ENCODE peak calls at places on chromosomes 16 and 17, in seven cellular contexts. L is vagina, C is right cardiac atrium, Z is body of pancreas, X is testis, H is A549, D is ovary. M is an unnamed sample.

GRCh38 chr17:382644-383533 is 30.3 kb upstream of the RPH3AL start:
- DNase-seq in L (no peak), C (no peak), Z (peak; percentile 59), X (peak; percentile 47), H (peak; percentile 82), D (no peak), M (peak; percentile 40)

GRCh38 chr17:43701318-43701743 is 39.6 kb upstream of the MEOX1 start:
- DNase-seq in L (no peak), C (no peak), Z (peak; percentile 13), X (no peak), H (no peak), D (no peak), M (peak; percentile 67)

GRCh38 chr17:45123930-45124796 is 8.2 kb downstream of the PLCD3 start:
- DNase-seq in L (no peak), C (peak; percentile 78), Z (peak; percentile 43), X (no peak), H (peak; percentile 96), D (peak; percentile 71), M (peak; percentile 80)

GRCh38 chr17:61400786-61401279 is 1.2 kb downstream of the TBX2 start:
- DNase-seq in L (no peak), C (peak; percentile 72), Z (no peak), X (no peak), H (no peak), D (no peak), M (peak; percentile 53)

GRCh38 chr17:41539979-41540701 is 12.0 kb upstream of the KRT19 start:
- DNase-seq in L (no peak), C (no peak), Z (no peak), X (no peak), H (no peak), D (no peak), M (no peak)

GRCh38 chr17:82551779-82552457 is 32.4 kb downstream of the FOXK2 start:
- DNase-seq in L (no peak), C (peak; percentile 90), Z (peak; percentile 83), X (peak; percentile 79), H (peak; percentile 81), D (peak; percentile 78), M (peak; percentile 88)

GRCh38 chr17:31935512-31935911 is 1.3 kb upstream of the SUZ12 start:
- DNase-seq in L (no peak), C (no peak), Z (no peak), X (no peak), H (no peak), D (no peak), M (no peak)

GRCh38 chr17:65561394-65562205 is at the start of gene AXIN2:
- DNase-seq in L (no peak), C (peak; percentile 96), Z (peak; percentile 93), X (peak; percentile 93), H (peak; percentile 90), D (peak; percentile 93), M (peak; percentile 92)

GRCh38 chr16:19705131-19705501 is 12.9 kb downstream of the KNOP1 start:
- DNase-seq in L (no peak), C (no peak), Z (no peak), X (no peak), H (no peak), D (no peak), M (no peak)

GRCh38 chr16:89557230-89557935 is 3.1 kb upstream of the RPL13 start:
- DNase-seq in L (no peak), C (peak; percentile 95), Z (peak; percentile 81), X (peak; percentile 90), H (peak; percentile 86), D (peak; percentile 82), M (peak; percentile 91)

GRCh38 chr16:84308120-84308519 is 13.4 kb downstream of the WFDC1 start:
- DNase-seq in L (no peak), C (peak; percentile 74), Z (peak; percentile 11), X (peak; percentile 40), H (peak; percentile 64), D (peak; percentile 41), M (peak; percentile 70)

GRCh38 chr16:29738514-29738913 is 7.3 kb downstream of the C16orf54 start:
- DNase-seq in L (no peak), C (no peak), Z (no peak), X (no peak), H (no peak), D (no peak), M (no peak)

GRCh38 chr17:7854078-7854777 is 638 bp upstream of the TMEM88 start:
- DNase-seq in L (peak; percentile 40), C (peak; percentile 63), Z (no peak), X (no peak), H (no peak), D (peak; percentile 52), M (no peak)

GRCh38 chr17:7856840-7857723 is at the start of gene NAA38:
- DNase-seq in L (peak; percentile 96), C (peak; percentile 98), Z (peak; percentile 99), X (peak; percentile 99), H (peak; percentile 100), D (peak; percentile 97), M (peak; percentile 97)

GRCh38 chr17:7854851-7855642 is at the start of gene TMEM88:
- DNase-seq in L (peak; percentile 92), C (peak; percentile 77), Z (no peak), X (no peak), H (no peak), D (peak; percentile 47), M (no peak)

GRCh38 chr17:7856081-7856791 is 1.1 kb downstream of the NAA38 start:
- DNase-seq in L (peak; percentile 93), C (peak; percentile 91), Z (no peak), X (peak; percentile 50), H (no peak), D (peak; percentile 69), M (no peak)

GRCh38 chr17:7855643-7856080 is 796 bp downstream of the TMEM88 start:
- DNase-seq in L (peak; percentile 77), C (peak; percentile 77), Z (no peak), X (no peak), H (no peak), D (peak; percentile 65), M (no peak)
- H3K4me1 ChIP-seq in L (peaks cover 47% of the 10 kb centered on the region), C (peaks cover 6% of the 10 kb centered on the region), Z (peaks cover 49% of the 10 kb centered on the region), X (peaks cover 26% of the 10 kb centered on the region), H (peaks cover 30% of the 10 kb centered on the region), D (peaks cover 8% of the 10 kb centered on the region), M (peaks cover 2% of the 10 kb centered on the region)

DNA sequence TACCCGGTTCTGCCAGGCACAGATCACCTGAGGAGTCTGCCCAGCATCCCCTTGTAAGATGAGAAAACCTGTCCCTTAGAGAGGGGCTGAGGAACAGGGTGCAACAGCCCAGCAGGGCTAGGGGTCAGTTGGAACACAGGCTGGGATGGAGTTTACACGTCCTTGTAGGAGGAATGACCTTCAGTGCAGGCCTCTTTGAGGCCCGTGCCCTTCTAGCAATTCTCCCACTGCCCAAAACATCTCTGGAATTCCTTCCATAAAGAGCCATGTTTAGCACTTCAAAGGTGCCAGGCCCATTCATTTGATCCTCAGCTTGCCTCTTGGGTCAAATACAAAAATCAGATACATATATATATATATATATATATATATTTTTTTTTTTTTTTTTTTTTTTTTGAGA is 4.5 kb downstream of the CTNS start:
- DNase-seq in L (no peak), C (peak; percentile 13), Z (no peak), X (no peak), H (no peak), D (no peak), M (no peak)
- H3K27ac ChIP-seq in L (no peak overlapping the region), C (peak overlapping the region; percentile 30), Z (no peak overlapping the region), X (no peak overlapping the region), H (no peak overlapping the region), D (no peak overlapping the region), M (no peak overlapping the region)

GRCh38 chr16:1708768-1709180 is 2.8 kb downstream of the MAPK8IP3 start:
- DNase-seq in L (no peak), C (peak; percentile 77), Z (no peak), X (no peak), H (no peak), D (no peak), M (no peak)

GRCh38 chr16:1707193-1707790 is 1.3 kb downstream of the MAPK8IP3 start:
- DNase-seq in L (no peak), C (peak; percentile 48), Z (peak; percentile 31), X (no peak), H (no peak), D (no peak), M (peak; percentile 26)

GRCh38 chr16:1708083-1708767 is 2.2 kb downstream of the MAPK8IP3 start:
- DNase-seq in L (no peak), C (peak; percentile 45), Z (no peak), X (no peak), H (no peak), D (no peak), M (no peak)

GRCh38 chr16:1710811-1711507 is 5.0 kb downstream of the MAPK8IP3 start:
- DNase-seq in L (no peak), C (no peak), Z (no peak), X (no peak), H (no peak), D (no peak), M (no peak)

GRCh38 chr16:1709356-1709755 is 3.4 kb downstream of the MAPK8IP3 start:
- DNase-seq in L (no peak), C (no peak), Z (no peak), X (no peak), H (no peak), D (no peak), M (no peak)
- H3K4me1 ChIP-seq in L (peaks cover 59% of the 10 kb centered on the region), C (peaks cover 8% of the 10 kb centered on the region), Z (peaks cover 30% of the 10 kb centered on the region), X (peaks cover 30% of the 10 kb centered on the region), H (peaks cover 14% of the 10 kb centered on the region), D (peaks cover 22% of the 10 kb centered on the region), M (peaks cover 4% of the 10 kb centered on the region)

DNA sequence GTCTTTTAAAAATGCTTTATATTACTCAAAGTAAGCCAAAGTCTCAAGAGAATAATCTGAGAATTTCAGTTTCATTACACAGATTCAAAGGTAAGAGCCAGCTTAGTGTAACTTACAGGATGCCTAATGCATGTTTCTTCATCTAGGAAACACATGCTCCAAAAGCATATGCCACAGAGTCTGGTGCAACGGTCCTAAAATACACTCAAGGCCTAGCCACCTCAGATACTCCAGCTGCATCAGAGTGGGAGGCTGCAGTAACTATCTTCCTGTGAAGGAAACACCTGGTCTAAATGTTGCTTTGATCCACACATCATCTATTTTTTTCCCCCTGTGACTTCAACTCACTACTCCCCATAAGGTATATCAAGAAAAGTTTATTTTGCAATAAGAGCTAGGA is 51.6 kb upstream of the CORO6 start:
- DNase-seq in L (no peak), C (no peak), Z (no peak), X (no peak), H (no peak), D (no peak), M (no peak)
- H3K27ac ChIP-seq in L (no peak overlapping the region), C (peak overlapping the region; percentile 28), Z (no peak overlapping the region), X (no peak overlapping the region), H (no peak overlapping the region), D (no peak overlapping the region), M (no peak overlapping the region)

GRCh38 chr17:49386373-49386772 is 24.3 kb upstream of the ZNF652 start:
- DNase-seq in L (no peak), C (no peak), Z (no peak), X (no peak), H (no peak), D (no peak), M (no peak)
- H3K4me1 ChIP-seq in L (peaks cover 15% of the 10 kb centered on the region), C (no peaks in the 10 kb centered on the region), Z (peaks cover under 1% of the 10 kb centered on the region), X (peaks cover 13% of the 10 kb centered on the region), H (peaks cover 7% of the 10 kb centered on the region), D (no peaks in the 10 kb centered on the region), M (peaks cover 20% of the 10 kb centered on the region)

GRCh38 chr16:14400285-14400977 is 229.6 kb downstream of the PARN start:
- DNase-seq in L (no peak), C (no peak), Z (no peak), X (no peak), H (no peak), D (no peak), M (peak; percentile 41)
- H3K27ac ChIP-seq in L (peak overlapping the region; percentile 76), C (no peak overlapping the region), Z (no peak overlapping the region), X (no peak overlapping the region), H (peak overlapping the region; percentile 100), D (no peak overlapping the region), M (peak overlapping the region; percentile 97)

M was measured in SJCRH30.